ENCODE peak calls at places on chromosomes 13 and 19, in eight cellular contexts. One of them, this sample, is unnamed.

GRCh38 chr19:43474986-43475705 is 9.7 kb upstream of the LYPD3 start:
- DNase-seq in stimulated activated CD8-positive, alpha-beta memory T cell treated with anti-CD3 and anti-CD28 coated beads, Interleukin-15, amount 100 ng/mL, for 24 hours: peak
- DNase-seq in stimulated activated CD4-positive, alpha-beta T cell treated with anti-CD3 and anti-CD28 coated beads, Interleukin-15, amount 100 ng/mL, for 1 hour: peak
- DNase-seq in HTR-8/SVneo: peak
- DNase-seq in Right ventricle myocardium inferior: peak
- DNase-seq in substantia nigra: peak
- DNase-seq in pancreas: peak
- DNase-seq in HT1080: no peak
- DNase-seq in this sample: no peak

GRCh38 chr13:59780058-59780457 is 383.7 kb downstream of the DIAPH3 start:
- DNase-seq in Right ventricle myocardium inferior: no peak
- DNase-seq in substantia nigra: no peak
- DNase-seq in HTR-8/SVneo: no peak
- DNase-seq in stimulated activated CD4-positive, alpha-beta T cell treated with anti-CD3 and anti-CD28 coated beads, Interleukin-15, amount 100 ng/mL, for 1 hour: no peak
- DNase-seq in HT1080: peak
- DNase-seq in stimulated activated CD8-positive, alpha-beta memory T cell treated with anti-CD3 and anti-CD28 coated beads, Interleukin-15, amount 100 ng/mL, for 24 hours: no peak
- DNase-seq in pancreas: no peak
- DNase-seq in this sample: peak

GRCh38 chr13:113533441-113533840 is 42.9 kb upstream of the DCUN1D2 start:
- DNase-seq in HT1080: no peak
- DNase-seq in HTR-8/SVneo: no peak
- DNase-seq in Right ventricle myocardium inferior: no peak
- DNase-seq in stimulated activated CD8-positive, alpha-beta memory T cell treated with anti-CD3 and anti-CD28 coated beads, Interleukin-15, amount 100 ng/mL, for 24 hours: no peak
- DNase-seq in stimulated activated CD4-positive, alpha-beta T cell treated with anti-CD3 and anti-CD28 coated beads, Interleukin-15, amount 100 ng/mL, for 1 hour: no peak
- DNase-seq in pancreas: no peak
- DNase-seq in substantia nigra: no peak
- DNase-seq in this sample: no peak

GRCh38 chr19:29690842-29691241 is 24.2 kb downstream of the C19orf12 start:
- DNase-seq in HTR-8/SVneo: no peak
- DNase-seq in substantia nigra: no peak
- DNase-seq in pancreas: no peak
- DNase-seq in HT1080: peak
- DNase-seq in Right ventricle myocardium inferior: no peak
- DNase-seq in stimulated activated CD4-positive, alpha-beta T cell treated with anti-CD3 and anti-CD28 coated beads, Interleukin-15, amount 100 ng/mL, for 1 hour: no peak
- DNase-seq in stimulated activated CD8-positive, alpha-beta memory T cell treated with anti-CD3 and anti-CD28 coated beads, Interleukin-15, amount 100 ng/mL, for 24 hours: no peak
- DNase-seq in this sample: peak

GRCh38 chr19:35671818-35672217 is 5.5 kb downstream of the UPK1A start:
- DNase-seq in stimulated activated CD8-positive, alpha-beta memory T cell treated with anti-CD3 and anti-CD28 coated beads, Interleukin-15, amount 100 ng/mL, for 24 hours: no peak
- DNase-seq in pancreas: no peak
- DNase-seq in stimulated activated CD4-positive, alpha-beta T cell treated with anti-CD3 and anti-CD28 coated beads, Interleukin-15, amount 100 ng/mL, for 1 hour: no peak
- DNase-seq in Right ventricle myocardium inferior: no peak
- DNase-seq in substantia nigra: no peak
- DNase-seq in HT1080: no peak
- DNase-seq in HTR-8/SVneo: no peak
- DNase-seq in this sample: no peak

GRCh38 chr13:106753241-106753640 is 185.3 kb upstream of the ARGLU1 start:
- DNase-seq in Right ventricle myocardium inferior: no peak
- DNase-seq in HT1080: no peak
- DNase-seq in substantia nigra: no peak
- DNase-seq in stimulated activated CD4-positive, alpha-beta T cell treated with anti-CD3 and anti-CD28 coated beads, Interleukin-15, amount 100 ng/mL, for 1 hour: no peak
- DNase-seq in pancreas: no peak
- DNase-seq in HTR-8/SVneo: no peak
- DNase-seq in stimulated activated CD8-positive, alpha-beta memory T cell treated with anti-CD3 and anti-CD28 coated beads, Interleukin-15, amount 100 ng/mL, for 24 hours: no peak
- DNase-seq in this sample: no peak

GRCh38 chr19:7130043-7130442 is 60.5 kb downstream of the ZNF557 start:
- DNase-seq in substantia nigra: no peak
- DNase-seq in Right ventricle myocardium inferior: no peak
- DNase-seq in HT1080: no peak
- DNase-seq in stimulated activated CD8-positive, alpha-beta memory T cell treated with anti-CD3 and anti-CD28 coated beads, Interleukin-15, amount 100 ng/mL, for 24 hours: no peak
- DNase-seq in pancreas: no peak
- DNase-seq in stimulated activated CD4-positive, alpha-beta T cell treated with anti-CD3 and anti-CD28 coated beads, Interleukin-15, amount 100 ng/mL, for 1 hour: no peak
- DNase-seq in HTR-8/SVneo: no peak
- DNase-seq in this sample: no peak

GRCh38 chr19:10603084-10603872 is 16.2 kb upstream of the AP1M2 start:
- DNase-seq in stimulated activated CD4-positive, alpha-beta T cell treated with anti-CD3 and anti-CD28 coated beads, Interleukin-15, amount 100 ng/mL, for 1 hour: peak
- DNase-seq in HT1080: no peak
- DNase-seq in substantia nigra: peak
- DNase-seq in stimulated activated CD8-positive, alpha-beta memory T cell treated with anti-CD3 and anti-CD28 coated beads, Interleukin-15, amount 100 ng/mL, for 24 hours: no peak
- DNase-seq in Right ventricle myocardium inferior: peak
- DNase-seq in pancreas: peak
- DNase-seq in HTR-8/SVneo: no peak
- DNase-seq in this sample: no peak

GRCh38 chr19:40781140-40781539 is 3.1 kb downstream of the RAB4B start:
- DNase-seq in HTR-8/SVneo: no peak
- DNase-seq in substantia nigra: no peak
- DNase-seq in stimulated activated CD4-positive, alpha-beta T cell treated with anti-CD3 and anti-CD28 coated beads, Interleukin-15, amount 100 ng/mL, for 1 hour: no peak
- DNase-seq in stimulated activated CD8-positive, alpha-beta memory T cell treated with anti-CD3 and anti-CD28 coated beads, Interleukin-15, amount 100 ng/mL, for 24 hours: no peak
- DNase-seq in HT1080: no peak
- DNase-seq in pancreas: no peak
- DNase-seq in Right ventricle myocardium inferior: no peak
- DNase-seq in this sample: no peak

GRCh38 chr19:42038675-42039074 is 31.3 kb downstream of the GRIK5 start:
- DNase-seq in Right ventricle myocardium inferior: no peak
- DNase-seq in HT1080: no peak
- DNase-seq in substantia nigra: no peak
- DNase-seq in stimulated activated CD4-positive, alpha-beta T cell treated with anti-CD3 and anti-CD28 coated beads, Interleukin-15, amount 100 ng/mL, for 1 hour: no peak
- DNase-seq in stimulated activated CD8-positive, alpha-beta memory T cell treated with anti-CD3 and anti-CD28 coated beads, Interleukin-15, amount 100 ng/mL, for 24 hours: no peak
- DNase-seq in HTR-8/SVneo: no peak
- DNase-seq in pancreas: no peak
- DNase-seq in this sample: no peak

GRCh38 chr13:111401755-111402154 is 81.3 kb downstream of the TEX29 start:
- DNase-seq in Right ventricle myocardium inferior: peak
- DNase-seq in HTR-8/SVneo: no peak
- DNase-seq in stimulated activated CD8-positive, alpha-beta memory T cell treated with anti-CD3 and anti-CD28 coated beads, Interleukin-15, amount 100 ng/mL, for 24 hours: no peak
- DNase-seq in pancreas: no peak
- DNase-seq in HT1080: no peak
- DNase-seq in stimulated activated CD4-positive, alpha-beta T cell treated with anti-CD3 and anti-CD28 coated beads, Interleukin-15, amount 100 ng/mL, for 1 hour: no peak
- DNase-seq in substantia nigra: no peak
- DNase-seq in this sample: no peak

GRCh38 chr19:47550129-47550528 is 22.8 kb downstream of the ZNF541 start:
- DNase-seq in stimulated activated CD8-positive, alpha-beta memory T cell treated with anti-CD3 and anti-CD28 coated beads, Interleukin-15, amount 100 ng/mL, for 24 hours: no peak
- DNase-seq in Right ventricle myocardium inferior: no peak
- DNase-seq in HTR-8/SVneo: no peak
- DNase-seq in stimulated activated CD4-positive, alpha-beta T cell treated with anti-CD3 and anti-CD28 coated beads, Interleukin-15, amount 100 ng/mL, for 1 hour: no peak
- DNase-seq in substantia nigra: no peak
- DNase-seq in pancreas: no peak
- DNase-seq in HT1080: no peak
- DNase-seq in this sample: no peak

GRCh38 chr19:18843960-18844359 is 12.2 kb downstream of the UPF1 start:
- DNase-seq in stimulated activated CD8-positive, alpha-beta memory T cell treated with anti-CD3 and anti-CD28 coated beads, Interleukin-15, amount 100 ng/mL, for 24 hours: no peak
- DNase-seq in Right ventricle myocardium inferior: no peak
- DNase-seq in substantia nigra: no peak
- DNase-seq in HT1080: peak
- DNase-seq in pancreas: no peak
- DNase-seq in stimulated activated CD4-positive, alpha-beta T cell treated with anti-CD3 and anti-CD28 coated beads, Interleukin-15, amount 100 ng/mL, for 1 hour: no peak
- DNase-seq in HTR-8/SVneo: no peak
- DNase-seq in this sample: no peak

GRCh38 chr19:6095760-6096159 is 14.5 kb downstream of the RFX2 start:
- DNase-seq in stimulated activated CD8-positive, alpha-beta memory T cell treated with anti-CD3 and anti-CD28 coated beads, Interleukin-15, amount 100 ng/mL, for 24 hours: no peak
- DNase-seq in Right ventricle myocardium inferior: no peak
- DNase-seq in pancreas: no peak
- DNase-seq in HT1080: no peak
- DNase-seq in stimulated activated CD4-positive, alpha-beta T cell treated with anti-CD3 and anti-CD28 coated beads, Interleukin-15, amount 100 ng/mL, for 1 hour: no peak
- DNase-seq in HTR-8/SVneo: no peak
- DNase-seq in substantia nigra: no peak
- DNase-seq in this sample: no peak

GRCh38 chr19:43525836-43526771 is 897 bp downstream of the ETHE1 start:
- DNase-seq in pancreas: no peak
- DNase-seq in stimulated activated CD8-positive, alpha-beta memory T cell treated with anti-CD3 and anti-CD28 coated beads, Interleukin-15, amount 100 ng/mL, for 24 hours: no peak
- DNase-seq in substantia nigra: no peak
- DNase-seq in HTR-8/SVneo: no peak
- DNase-seq in Right ventricle myocardium inferior: no peak
- DNase-seq in HT1080: no peak
- DNase-seq in stimulated activated CD4-positive, alpha-beta T cell treated with anti-CD3 and anti-CD28 coated beads, Interleukin-15, amount 100 ng/mL, for 1 hour: no peak
- DNase-seq in this sample: no peak

GRCh38 chr19:16377521-16377920 is 52.9 kb downstream of the KLF2 start:
- DNase-seq in HTR-8/SVneo: no peak
- DNase-seq in HT1080: no peak
- DNase-seq in stimulated activated CD8-positive, alpha-beta memory T cell treated with anti-CD3 and anti-CD28 coated beads, Interleukin-15, amount 100 ng/mL, for 24 hours: no peak
- DNase-seq in substantia nigra: no peak
- DNase-seq in stimulated activated CD4-positive, alpha-beta T cell treated with anti-CD3 and anti-CD28 coated beads, Interleukin-15, amount 100 ng/mL, for 1 hour: no peak
- DNase-seq in pancreas: no peak
- DNase-seq in Right ventricle myocardium inferior: no peak
- DNase-seq in this sample: no peak

GRCh38 chr19:5130371-5131030 is 161.6 kb downstream of the KDM4B start:
- DNase-seq in stimulated activated CD4-positive, alpha-beta T cell treated with anti-CD3 and anti-CD28 coated beads, Interleukin-15, amount 100 ng/mL, for 1 hour: peak
- DNase-seq in pancreas: no peak
- DNase-seq in stimulated activated CD8-positive, alpha-beta memory T cell treated with anti-CD3 and anti-CD28 coated beads, Interleukin-15, amount 100 ng/mL, for 24 hours: no peak
- DNase-seq in HTR-8/SVneo: no peak
- DNase-seq in HT1080: no peak
- DNase-seq in Right ventricle myocardium inferior: no peak
- DNase-seq in substantia nigra: no peak
- DNase-seq in this sample: no peak

GRCh38 chr19:34332027-34332786 is 32.8 kb upstream of the GPI start:
- DNase-seq in pancreas: no peak
- DNase-seq in substantia nigra: no peak
- DNase-seq in HT1080: peak
- DNase-seq in stimulated activated CD8-positive, alpha-beta memory T cell treated with anti-CD3 and anti-CD28 coated beads, Interleukin-15, amount 100 ng/mL, for 24 hours: no peak
- DNase-seq in stimulated activated CD4-positive, alpha-beta T cell treated with anti-CD3 and anti-CD28 coated beads, Interleukin-15, amount 100 ng/mL, for 1 hour: no peak
- DNase-seq in HTR-8/SVneo: no peak
- DNase-seq in Right ventricle myocardium inferior: no peak
- DNase-seq in this sample: no peak

GRCh38 chr13:114130131-114130707 is 2.2 kb downstream of the RASA3 start:
- DNase-seq in stimulated activated CD4-positive, alpha-beta T cell treated with anti-CD3 and anti-CD28 coated beads, Interleukin-15, amount 100 ng/mL, for 1 hour: no peak
- DNase-seq in stimulated activated CD8-positive, alpha-beta memory T cell treated with anti-CD3 and anti-CD28 coated beads, Interleukin-15, amount 100 ng/mL, for 24 hours: no peak
- DNase-seq in Right ventricle myocardium inferior: no peak
- DNase-seq in HT1080: no peak
- DNase-seq in substantia nigra: no peak
- DNase-seq in pancreas: peak
- DNase-seq in HTR-8/SVneo: no peak
- DNase-seq in this sample: no peak

GRCh38 chr19:805161-805561 is 7.9 kb downstream of the PTBP1 start:
- DNase-seq in stimulated activated CD4-positive, alpha-beta T cell treated with anti-CD3 and anti-CD28 coated beads, Interleukin-15, amount 100 ng/mL, for 1 hour: no peak
- DNase-seq in substantia nigra: no peak
- DNase-seq in pancreas: peak
- DNase-seq in HT1080: no peak
- DNase-seq in stimulated activated CD8-positive, alpha-beta memory T cell treated with anti-CD3 and anti-CD28 coated beads, Interleukin-15, amount 100 ng/mL, for 24 hours: no peak
- DNase-seq in HTR-8/SVneo: no peak
- DNase-seq in Right ventricle myocardium inferior: peak
- DNase-seq in this sample: no peak

GRCh38 chr13:50596776-50597203 is 246.7 kb downstream of the DLEU7 start:
- DNase-seq in HT1080: no peak
- DNase-seq in stimulated activated CD4-positive, alpha-beta T cell treated with anti-CD3 and anti-CD28 coated beads, Interleukin-15, amount 100 ng/mL, for 1 hour: no peak
- DNase-seq in substantia nigra: no peak
- DNase-seq in HTR-8/SVneo: no peak
- DNase-seq in pancreas: no peak
- DNase-seq in stimulated activated CD8-positive, alpha-beta memory T cell treated with anti-CD3 and anti-CD28 coated beads, Interleukin-15, amount 100 ng/mL, for 24 hours: no peak
- DNase-seq in Right ventricle myocardium inferior: no peak
- DNase-seq in this sample: no peak

GRCh38 chr19:51158474-51159129 is 16.5 kb downstream of the SIGLEC7 start:
- DNase-seq in Right ventricle myocardium inferior: peak
- DNase-seq in stimulated activated CD4-positive, alpha-beta T cell treated with anti-CD3 and anti-CD28 coated beads, Interleukin-15, amount 100 ng/mL, for 1 hour: peak
- DNase-seq in HT1080: peak
- DNase-seq in stimulated activated CD8-positive, alpha-beta memory T cell treated with anti-CD3 and anti-CD28 coated beads, Interleukin-15, amount 100 ng/mL, for 24 hours: peak
- DNase-seq in substantia nigra: no peak
- DNase-seq in HTR-8/SVneo: peak
- DNase-seq in pancreas: peak
- DNase-seq in this sample: peak

GRCh38 chr13:33139186-33139585 is 123.0 kb downstream of the KL start:
- DNase-seq in Right ventricle myocardium inferior: peak
- DNase-seq in substantia nigra: no peak
- DNase-seq in HT1080: no peak
- DNase-seq in stimulated activated CD8-positive, alpha-beta memory T cell treated with anti-CD3 and anti-CD28 coated beads, Interleukin-15, amount 100 ng/mL, for 24 hours: no peak
- DNase-seq in pancreas: no peak
- DNase-seq in HTR-8/SVneo: no peak
- DNase-seq in stimulated activated CD4-positive, alpha-beta T cell treated with anti-CD3 and anti-CD28 coated beads, Interleukin-15, amount 100 ng/mL, for 1 hour: no peak
- DNase-seq in this sample: no peak

This sample was measured in RCC 7860.